ENCODE peak calls at places on chromosomes 2 and 18, in six cellular contexts. P is HepG2, V is GM12878, I is A549, J is K562, D is upper lobe of left lung. N is an unnamed sample. For H3K4me1, the result is how much of the 10 kb centered on the place peaks cover.

GRCh38 chr2:85303780-85304531 is 23.8 kb downstream of the TGOLN2 start:
- ATAC-seq in D (no peak), P (no peak), V (no peak), J (no peak), I (no peak), N (no peak)

GRCh38 chr2:199315299-199316179 is 142.2 kb downstream of the SATB2 start:
- ATAC-seq in P (no peak), I (no peak), D (no peak), J (peak), V (peak), N (no peak)

GRCh38 chr2:62306751-62307468 is 111.0 kb downstream of the B3GNT2 start:
- ATAC-seq in J (no peak), I (peak), V (peak), D (no peak), P (peak), N (peak)

GRCh38 chr2:65387017-65387416 is 45.4 kb downstream of the SPRED2 start:
- ATAC-seq in D (no peak), V (no peak), P (peak), J (peak), I (no peak), N (no peak)

GRCh38 chr18:47115205-47115604 is 35.1 kb downstream of the HDHD2 start:
- ATAC-seq in I (no peak), P (no peak), D (no peak), V (no peak), J (no peak), N (no peak)

GRCh38 chr18:10842821-10843220 is 306.5 kb downstream of the PIEZO2 start:
- ATAC-seq in I (no peak), D (no peak), P (no peak), J (no peak), V (no peak), N (no peak)

GRCh38 chr2:168178520-168178919 is 68.9 kb downstream of the STK39 start:
- ATAC-seq in D (peak), I (no peak), V (no peak), J (no peak), P (no peak), N (no peak)

GRCh38 chr2:168482952-168483831 is 27.1 kb downstream of the CERS6 start:
- ATAC-seq in J (no peak), V (no peak), I (no peak), P (no peak), D (no peak), N (no peak)

GRCh38 chr18:58962331-58962730 is 97.7 kb downstream of the ZNF532 start:
- ATAC-seq in V (no peak), J (no peak), I (no peak), P (no peak), D (no peak), N (no peak)

GRCh38 chr2:75994759-75995158 is 284.0 kb upstream of the GCFC2 start:
- ATAC-seq in I (no peak), D (no peak), J (no peak), P (peak), V (no peak), N (no peak)

GRCh38 chr2:55063226-55063625 is 13.0 kb upstream of the RTN4 start:
- ATAC-seq in J (peak), D (no peak), I (no peak), P (no peak), V (peak), N (no peak)

GRCh38 chr18:3611313-3612038 is 161.5 kb downstream of the TGIF1 start:
- ATAC-seq in I (no peak), V (no peak), J (peak), D (no peak), P (no peak), N (no peak)

GRCh38 chr2:73993376-73993775 is 8.7 kb downstream of the TET3 start:
- ATAC-seq in I (no peak), P (no peak), J (no peak), D (no peak), V (no peak), N (no peak)

GRCh38 chr2:219396863-219397457 is 9.2 kb upstream of the DNPEP start:
- ATAC-seq in J (no peak), I (no peak), V (no peak), P (no peak), D (no peak), N (no peak)

GRCh38 chr2:200171761-200172482 is 134.6 kb upstream of the SPATS2L start:
- ATAC-seq in P (no peak), I (no peak), V (no peak), J (peak), D (no peak), N (no peak)

GRCh38 chr2:37664190-37664751 is 7.2 kb downstream of the CDC42EP3 start:
- ATAC-seq in I (no peak), V (peak), J (no peak), P (no peak), D (no peak), N (no peak)

GRCh38 chr2:37666772-37667171 is 4.7 kb downstream of the CDC42EP3 start:
- ATAC-seq in V (no peak), D (no peak), J (no peak), P (no peak), I (no peak), N (no peak)

GRCh38 chr2:37663390-37663789 is 8.1 kb downstream of the CDC42EP3 start:
- ATAC-seq in J (no peak), V (no peak), D (no peak), P (no peak), I (no peak), N (no peak)

GRCh38 chr2:37665622-37666362 is 5.7 kb downstream of the CDC42EP3 start:
- ATAC-seq in D (no peak), I (no peak), V (peak), P (no peak), J (no peak), N (no peak)

DNA sequence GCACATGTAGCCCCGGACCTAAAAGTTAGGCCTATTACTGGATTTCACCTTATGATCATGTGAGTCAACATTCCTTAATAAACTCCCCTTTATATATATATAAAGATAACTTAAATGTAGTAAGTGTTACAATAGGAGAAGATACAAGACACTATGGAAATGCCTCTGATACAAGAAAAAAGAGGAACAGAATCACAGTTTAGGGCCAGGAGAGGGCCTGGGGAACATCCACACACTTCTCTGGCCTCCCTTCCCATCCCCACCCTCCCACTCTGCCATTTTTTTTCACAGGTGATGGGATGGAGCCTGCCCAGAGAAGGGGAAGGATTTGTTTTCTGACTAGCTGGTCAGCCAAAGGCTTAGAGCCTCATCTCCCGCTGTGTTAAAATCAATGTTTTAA is 6.4 kb downstream of the CDC42EP3 start:
- ATAC-seq in J (no peak), I (no peak), D (no peak), P (no peak), V (no peak), N (no peak)
- H3K4me1 ChIP-seq in J (under half), I (half or more), D (half or more), P (under half), V (under half), N (under half)

GRCh38 chr2:21819475-21819874 is 695.7 kb downstream of the TDRD15 start:
- ATAC-seq in P (no peak), D (peak), V (no peak), J (no peak), I (no peak), N (no peak)

GRCh38 chr2:21811541-21811940 is 687.8 kb downstream of the TDRD15 start:
- ATAC-seq in I (no peak), P (no peak), D (no peak), V (no peak), J (no peak), N (no peak)

GRCh38 chr2:21820271-21820670 is 696.5 kb downstream of the TDRD15 start:
- ATAC-seq in V (no peak), D (no peak), J (no peak), P (no peak), I (no peak), N (no peak)

GRCh38 chr2:21812766-21813165 is 689.0 kb downstream of the TDRD15 start:
- ATAC-seq in P (no peak), V (no peak), D (no peak), I (no peak), J (no peak), N (no peak)

GRCh38 chr2:21814588-21815192 is 690.9 kb downstream of the TDRD15 start:
- ATAC-seq in P (no peak), I (no peak), D (no peak), J (no peak), V (no peak), N (no peak)
- TF ChIP-seq EP300 in P (no peak), I (no peak), D (no peak), J (no peak), V (no peak), N (no peak)

GRCh38 chr2:48328972-48329723 is 200.8 kb upstream of the STON1 start:
- ATAC-seq in D (peak), P (peak), V (peak), I (no peak), J (no peak), N (no peak)

GRCh38 chr2:48334180-48334579 is 195.8 kb upstream of the STON1 start:
- ATAC-seq in D (no peak), J (no peak), P (no peak), I (no peak), V (no peak), N (no peak)

GRCh38 chr2:48337871-48338270 is 192.1 kb upstream of the STON1 start:
- ATAC-seq in I (no peak), V (no peak), D (no peak), J (no peak), P (no peak), N (no peak)

GRCh38 chr2:48328159-48328816 is 201.7 kb upstream of the STON1 start:
- ATAC-seq in D (no peak), V (peak), P (no peak), J (peak), I (no peak), N (no peak)

GRCh38 chr2:48332286-48332685 is 197.7 kb upstream of the STON1 start:
- ATAC-seq in V (peak), I (no peak), D (peak), P (no peak), J (peak), N (no peak)
- H3K4me1 ChIP-seq in V (under half), I (under half), D (under half), P (under half), J (under half), N (under half)

DNA sequence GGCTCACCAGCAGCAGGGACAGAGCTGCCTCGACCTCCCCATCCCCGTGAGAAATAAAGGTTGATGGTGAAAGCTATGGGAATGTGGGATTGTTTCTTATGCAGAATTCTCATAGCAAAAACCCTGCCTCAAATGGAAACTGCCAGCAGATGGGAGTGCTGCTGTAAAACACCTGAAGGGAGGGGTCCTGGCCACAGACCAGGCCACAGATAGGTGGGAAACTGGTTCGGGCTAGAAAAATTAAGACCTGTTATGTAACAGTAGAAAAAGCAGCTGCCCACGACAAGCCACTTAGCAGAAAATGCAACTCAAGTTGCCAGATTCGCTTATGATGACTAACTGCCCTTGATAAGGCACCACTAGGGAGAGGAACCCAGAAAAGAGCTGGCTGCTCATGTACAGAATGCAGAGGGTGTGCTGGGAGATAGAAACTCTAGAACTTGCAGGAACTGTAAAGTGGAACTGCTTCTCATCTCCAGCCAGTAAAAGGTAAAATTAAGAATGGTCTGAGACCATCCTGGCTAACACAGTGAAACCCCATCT is 114.5 kb upstream of the SALL3 start:
- ATAC-seq in D (no peak), J (no peak), I (no peak), V (no peak), P (no peak), N (no peak)
- TF ChIP-seq EP300 in D (no peak), J (no peak), I (no peak), V (no peak), P (no peak), N (no peak)

GRCh38 chr2:203951366-203951902 is 14.9 kb downstream of the ICOS start:
- ATAC-seq in I (no peak), V (peak), J (no peak), P (no peak), D (no peak), N (no peak)
- H3K4me1 ChIP-seq in I (under half), V (under half), J (under half), P (under half), D (under half), N (under half)

GRCh38 chr2:41840702-41841551 is 206.9 kb upstream of the PKDCC start:
- ATAC-seq in J (peak), V (peak), P (peak), I (peak), D (peak), N (peak)
- TF ChIP-seq EP300 in J (no peak), V (no peak), P (peak), I (no peak), D (no peak), N (no peak)